ENCODE peak calls at places on chromosomes 1 and 21, in four cellular contexts. S, Q, U and Y are unnamed samples.

GRCh38 chr21:39705849-39706248 is 39.1 kb upstream of the IGSF5 start:
- DNase-seq in U (no peak), Q (no peak), S (no peak), Y (no peak)

GRCh38 chr1:42179900-42180329 is 15.4 kb upstream of the GUCA2A start:
- DNase-seq in U (no peak), Q (no peak), S (no peak), Y (no peak)

GRCh38 chr1:44632511-44633072 is 41.7 kb downstream of the TMEM53 start:
- DNase-seq in U (no peak), S (no peak), Q (no peak), Y (no peak)

GRCh38 chr1:158454537-158454936 is 7.1 kb upstream of the OR10K1 start:
- DNase-seq in Q (no peak), S (no peak), U (no peak), Y (no peak)

GRCh38 chr1:50285994-50286393 is 137.2 kb downstream of the DMRTA2 start:
- DNase-seq in S (no peak), U (no peak), Q (no peak), Y (no peak)

GRCh38 chr21:45264146-45264918 is 23.4 kb downstream of the POFUT2 start:
- DNase-seq in U (peak), Q (peak), S (no peak), Y (no peak)

GRCh38 chr1:235503333-235504121 is 725 bp downstream of the B3GALNT2 start:
- DNase-seq in U (peak), S (peak), Q (no peak), Y (no peak)

GRCh38 chr1:193111641-193112090 is 6.5 kb upstream of the GLRX2 start:
- DNase-seq in U (peak), S (no peak), Q (no peak), Y (no peak)

GRCh38 chr1:150970818-150971582 is 3.6 kb downstream of the CERS2 start:
- DNase-seq in Q (peak), S (no peak), U (peak), Y (no peak)

GRCh38 chr21:33205476-33205875 is 24.3 kb upstream of the IFNAR2 start:
- DNase-seq in U (no peak), S (no peak), Q (no peak), Y (no peak)

GRCh38 chr21:42473495-42474042 is 22.5 kb downstream of the RSPH1 start:
- DNase-seq in U (peak), Q (peak), S (no peak), Y (no peak)

GRCh38 chr1:167455786-167456446 is 62.4 kb downstream of the CD247 start:
- DNase-seq in S (peak), Q (no peak), U (no peak), Y (no peak)

GRCh38 chr21:46368533-46369285 is 44.8 kb downstream of the PCNT start:
- DNase-seq in S (peak), Q (no peak), U (no peak), Y (no peak)

GRCh38 chr1:54139711-54140110 is 13.1 kb downstream of the CDCP2 start:
- DNase-seq in Q (no peak), S (no peak), U (no peak), Y (no peak)

GRCh38 chr1:79255421-79255820 is 248.9 kb upstream of the ADGRL4 start:
- DNase-seq in U (no peak), S (no peak), Q (no peak), Y (no peak)

GRCh38 chr1:201505505-201505893 is 1.4 kb downstream of the CSRP1 start:
- DNase-seq in S (no peak), Q (no peak), U (no peak), Y (no peak)

GRCh38 chr1:227947678-227948492 is at the start of gene WNT9A:
- DNase-seq in S (peak), Q (peak), U (peak), Y (peak)

GRCh38 chr21:46084709-46085108 is 13.2 kb upstream of the COL6A2 start:
- DNase-seq in S (no peak), U (no peak), Q (no peak), Y (no peak)

GRCh38 chr1:28871631-28872401 is 42.6 kb upstream of the EPB41 start:
- DNase-seq in S (no peak), Q (no peak), U (no peak), Y (no peak)

GRCh38 chr1:103197266-103197665 is 88.9 kb upstream of the COL11A1 start:
- DNase-seq in U (no peak), S (no peak), Q (no peak), Y (no peak)

GRCh38 chr1:11749203-11749689 is 12.7 kb upstream of the C1orf167 start:
- DNase-seq in S (peak), Q (no peak), U (no peak), Y (no peak)

GRCh38 chr1:245983294-245983967 is 523.6 kb downstream of the SMYD3 start:
- DNase-seq in S (no peak), Q (no peak), U (no peak), Y (no peak)

GRCh38 chr1:155255243-155256100 is at the start of gene ENTREP3:
- DNase-seq in S (peak), U (peak), Q (peak), Y (peak)

GRCh38 chr1:906532-907420 is 16.9 kb upstream of the SAMD11 start:
- DNase-seq in Q (peak), S (no peak), U (peak), Y (peak)

GRCh38 chr1:232114985-232115384 is 488.4 kb downstream of the DISC1 start:
- DNase-seq in Q (no peak), U (no peak), S (no peak), Y (no peak)

GRCh38 chr1:3907031-3907534 is 7.0 kb upstream of the C1orf174 start:
- DNase-seq in S (peak), U (peak), Q (peak), Y (no peak)

GRCh38 chr1:79198841-79199240 is 192.3 kb upstream of the ADGRL4 start:
- DNase-seq in Q (no peak), U (no peak), S (no peak), Y (no peak)

GRCh38 chr1:111099289-111099688 is 40.6 kb downstream of the DRAM2 start:
- DNase-seq in U (no peak), S (no peak), Q (no peak), Y (no peak)

GRCh38 chr1:81004011-81004410 is 796.7 kb upstream of the ADGRL2 start:
- DNase-seq in Q (no peak), S (no peak), U (no peak), Y (no peak)

GRCh38 chr1:189970331-189971230 is 507.1 kb downstream of the BRINP3 start:
- DNase-seq in Q (no peak), U (no peak), S (no peak), Y (no peak)

GRCh38 chr1:115198938-115199337 is 109.6 kb upstream of the TSPAN2 start:
- DNase-seq in Q (no peak), U (no peak), S (no peak), Y (no peak)

GRCh38 chr1:23178931-23179330 is 10.3 kb upstream of the LUZP1 start:
- DNase-seq in Q (no peak), U (no peak), S (no peak), Y (no peak)
- TF ChIP-seq CTCF in Q (peak), U (peak), S (no peak), Y (peak)

DNA sequence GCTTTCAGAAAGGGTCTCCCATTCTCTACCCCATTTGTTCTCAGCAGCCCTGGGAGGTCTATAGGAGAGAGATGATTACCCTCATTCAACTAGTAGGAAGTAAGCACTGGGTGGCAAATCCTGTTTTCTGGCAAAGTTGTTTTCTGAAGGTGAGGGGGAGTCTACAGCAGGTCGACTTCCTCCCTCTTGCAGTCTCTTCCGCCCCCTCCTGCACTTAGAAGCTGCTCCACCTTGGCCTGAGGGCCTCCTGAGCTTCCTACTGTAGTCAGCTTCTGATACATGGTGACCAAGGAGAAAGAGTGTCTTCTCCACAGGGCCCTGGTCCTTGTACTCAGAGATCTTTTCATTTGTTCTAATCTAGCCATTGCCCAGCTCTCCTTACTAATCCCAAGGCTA is 93.1 kb downstream of the RGL1 start:
- DNase-seq in Q (no peak), U (no peak), S (no peak), Y (no peak)
- TF ChIP-seq CTCF in Q (no peak), U (no peak), S (no peak), Y (no peak)

DNA sequence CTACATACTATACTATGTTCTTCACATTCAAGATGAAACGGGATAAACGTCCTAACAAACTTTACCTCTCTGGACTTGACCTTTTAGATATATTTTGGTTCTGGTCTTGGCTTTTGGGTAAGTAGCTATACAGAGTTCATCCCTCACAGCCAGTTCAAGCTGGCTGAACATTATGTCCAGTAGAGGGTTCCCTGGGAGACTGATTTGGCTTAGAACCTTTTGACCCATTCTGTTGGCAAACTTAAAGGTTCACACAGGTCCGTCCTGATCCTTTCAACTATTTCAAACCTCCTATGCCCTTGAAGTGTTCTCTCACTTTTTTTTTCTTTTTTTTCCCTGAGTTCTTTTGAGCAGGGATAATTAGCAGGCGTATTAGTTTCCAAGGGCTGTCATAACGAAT is 257.7 kb upstream of the USP25 start:
- DNase-seq in S (no peak), U (no peak), Q (no peak), Y (no peak)
- TF ChIP-seq CTCF in S (no peak), U (no peak), Q (no peak), Y (no peak)

GRCh38 chr1:39335278-39335677 is 130.8 kb downstream of the MACF1 start:
- DNase-seq in Q (no peak), S (no peak), U (no peak), Y (no peak)

GRCh38 chr1:39332291-39332690 is 127.8 kb downstream of the MACF1 start:
- DNase-seq in Q (no peak), S (no peak), U (no peak), Y (no peak)

GRCh38 chr1:39333296-39333695 is 128.8 kb downstream of the MACF1 start:
- DNase-seq in S (no peak), U (no peak), Q (no peak), Y (no peak)

GRCh38 chr1:39332828-39333227 is 128.3 kb downstream of the MACF1 start:
- DNase-seq in S (no peak), U (no peak), Q (no peak), Y (no peak)

GRCh38 chr1:39337067-39337466 is 132.6 kb downstream of the MACF1 start:
- DNase-seq in S (no peak), U (no peak), Q (no peak), Y (no peak)
- TF ChIP-seq CTCF in S (no peak), U (no peak), Q (no peak), Y (no peak)

GRCh38 chr21:30839304-30839703 is 9.7 kb upstream of the KRTAP7-1 start:
- DNase-seq in U (no peak), Q (no peak), S (peak), Y (no peak)

GRCh38 chr21:30838536-30838935 is 9.0 kb upstream of the KRTAP7-1 start:
- DNase-seq in U (no peak), Q (no peak), S (no peak), Y (no peak)

GRCh38 chr21:30842990-30843389 is 13.4 kb upstream of the KRTAP7-1 start:
- DNase-seq in S (no peak), Q (no peak), U (no peak), Y (no peak)
- TF ChIP-seq CTCF in S (no peak), Q (no peak), U (no peak), Y (peak)

GRCh38 chr1:196910208-196910607 is 22.4 kb downstream of the CFHR4 start:
- DNase-seq in S (no peak), Q (no peak), U (no peak), Y (no peak)
- TF ChIP-seq CTCF in S (no peak), Q (no peak), U (no peak), Y (peak)

GRCh38 chr1:32801096-32801713 is 16.0 kb downstream of the YARS1 start:
- DNase-seq in U (no peak), Q (no peak), S (no peak), Y (no peak)
- TF ChIP-seq CTCF in U (no peak), Q (no peak), S (no peak), Y (no peak)

GRCh38 chr1:180179162-180179957 is 24.7 kb downstream of the QSOX1 start:
- DNase-seq in U (no peak), S (no peak), Q (no peak), Y (no peak)
- TF ChIP-seq CTCF in U (no peak), S (no peak), Q (no peak), Y (no peak)

DNA sequence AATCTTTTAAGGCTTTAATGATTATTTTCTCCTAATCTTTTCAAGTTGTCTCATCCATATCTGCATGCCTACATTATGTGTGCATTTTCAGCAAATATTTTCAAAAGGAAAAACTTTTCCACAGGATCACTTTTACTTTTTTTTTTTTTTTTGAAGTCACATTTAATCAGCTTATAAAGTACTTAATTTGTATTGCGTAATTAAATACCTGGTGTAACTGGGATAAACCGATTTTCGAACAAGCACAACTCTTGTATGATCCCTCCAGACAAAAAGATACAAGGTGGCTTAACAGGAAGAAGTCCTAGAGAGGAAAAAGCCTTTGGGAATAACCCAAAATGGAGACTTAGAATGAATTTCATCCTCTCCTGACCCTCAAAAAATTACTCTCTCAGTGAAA is 1.3 kb upstream of the ATP6V1G3 start:
- DNase-seq in Q (no peak), S (no peak), U (no peak), Y (no peak)
- TF ChIP-seq CTCF in Q (no peak), S (no peak), U (no peak), Y (no peak)